ENCODE peak calls at places on chromosomes 12 and 14, in eight cellular contexts. B is HFF-Myc; X is amygdala; E is nephron progenitor cell; W is stimulated activated CD4-positive, alpha-beta T cell treated with anti-CD3 and anti-CD28 coated beads, Interleukin-12 subunit alpha, Interleukin-12 subunit beta, amount 100 ng/mL, for 4 hours; V is HS-5; S is activated T-cell treated with anti-CD3 and anti-CD28 coated beads for 24 hours; F is Caki2. Y is an unnamed sample.

GRCh38 chr14:78598046-78598652 is 428.0 kb downstream of the NRXN3 start:
- DNase-seq in S (peak; percentile 33), E (peak; percentile 72), X (peak; percentile 43), V (peak; percentile 25), B (peak; percentile 24), W (peak; percentile 18), F (peak; percentile 28), Y (peak; percentile 7)

GRCh38 chr14:104723651-104724406 is at the start of gene ADSS1:
- DNase-seq in E (peak; percentile 79), V (no peak), X (peak; percentile 54), F (peak; percentile 40), S (peak; percentile 30), B (no peak), W (peak; percentile 56), Y (peak; percentile 34)

GRCh38 chr14:58677996-58678395 is 40.2 kb downstream of the DACT1 start:
- DNase-seq in V (no peak), S (no peak), X (no peak), F (no peak), B (no peak), E (no peak), W (no peak), Y (no peak)

GRCh38 chr12:91189526-91189925 is 6.9 kb upstream of the DCN start:
- DNase-seq in W (no peak), S (no peak), F (no peak), B (no peak), X (no peak), V (no peak), E (no peak), Y (no peak)

GRCh38 chr14:94021416-94022157 is 4.6 kb upstream of the OTUB2 start:
- DNase-seq in E (no peak), W (no peak), S (no peak), B (no peak), F (no peak), X (no peak), V (no peak), Y (no peak)

GRCh38 chr14:100587248-100587762 is at the start of gene BEGAIN:
- DNase-seq in F (no peak), W (no peak), E (no peak), S (no peak), X (no peak), B (no peak), V (no peak), Y (no peak)

GRCh38 chr14:21219561-21220111 is 49.6 kb downstream of the HNRNPC start:
- DNase-seq in B (peak; percentile 22), F (no peak), E (no peak), X (no peak), V (no peak), S (no peak), W (no peak), Y (no peak)

GRCh38 chr14:48616941-48617340 is 941.5 kb upstream of the MDGA2 start:
- DNase-seq in X (no peak), S (no peak), B (no peak), E (no peak), F (no peak), W (no peak), V (no peak), Y (no peak)

GRCh38 chr14:52706286-52706685 is 714 bp upstream of the PSMC6 start:
- DNase-seq in S (peak; percentile 41), E (no peak), W (peak; percentile 19), V (no peak), X (no peak), B (no peak), F (no peak), Y (no peak)

GRCh38 chr12:132148368-132149045 is 4.2 kb downstream of the NOC4L start:
- DNase-seq in E (no peak), B (no peak), S (no peak), W (no peak), X (no peak), V (no peak), F (no peak), Y (no peak)

Y was measured in T follicular helper cell.